ENCODE peak calls at places on chromosomes 2 and 18, in eight cellular contexts. N, O, I, U, V, H, Y and L are unnamed samples.

GRCh38 chr18:63119647-63120046 is 199.9 kb downstream of the BCL2 start:
- DNase-seq in Y (no peak), I (no peak), U (peak), H (no peak), V (peak), O (no peak), N (no peak), L (no peak)

GRCh38 chr18:62279561-62279960 is 45.5 kb upstream of the TNFRSF11A start:
- DNase-seq in V (no peak), I (no peak), N (no peak), O (no peak), Y (no peak), U (no peak), H (no peak), L (no peak)

GRCh38 chr2:7286120-7286519 is 368.9 kb downstream of the RNF144A start:
- DNase-seq in V (no peak), N (no peak), O (no peak), Y (no peak), H (no peak), I (no peak), U (no peak), L (no peak)

GRCh38 chr2:231334179-231334930 is 61.2 kb upstream of the B3GNT7 start:
- DNase-seq in I (no peak), V (no peak), H (no peak), O (no peak), N (no peak), Y (no peak), U (no peak), L (no peak)

GRCh38 chr2:118207889-118208288 is 119.6 kb downstream of the INSIG2 start:
- DNase-seq in Y (no peak), I (no peak), U (no peak), N (no peak), V (no peak), O (no peak), H (no peak), L (no peak)

GRCh38 chr2:127615511-127616166 is 30.3 kb upstream of the GPR17 start:
- DNase-seq in Y (no peak), U (no peak), O (no peak), I (no peak), N (no peak), V (no peak), H (no peak), L (peak)

GRCh38 chr2:240452471-240453256 is 17.2 kb downstream of the GPC1 start:
- DNase-seq in I (no peak), H (peak), O (peak), U (peak), Y (peak), V (peak), N (no peak), L (peak)

GRCh38 chr2:162257416-162257815 is 14.2 kb upstream of the FAP start:
- DNase-seq in H (no peak), O (no peak), Y (no peak), V (no peak), I (no peak), U (peak), N (no peak), L (no peak)

GRCh38 chr18:58552057-58552461 is 76.8 kb downstream of the ALPK2 start:
- DNase-seq in I (no peak), H (no peak), O (no peak), V (no peak), Y (no peak), N (no peak), U (peak), L (no peak)

GRCh38 chr18:25237571-25238267 is 114.2 kb downstream of the ZNF521 start:
- DNase-seq in I (no peak), Y (no peak), N (no peak), O (no peak), U (no peak), V (no peak), H (no peak), L (no peak)

GRCh38 chr2:180442860-180443644 is 436.0 kb upstream of the CWC22 start:
- DNase-seq in V (no peak), I (no peak), N (no peak), Y (no peak), H (no peak), U (no peak), O (no peak), L (no peak)

GRCh38 chr2:150939087-150939486 is 322.6 kb downstream of the RBM43 start:
- DNase-seq in H (no peak), Y (peak), O (no peak), N (no peak), I (no peak), U (no peak), V (no peak), L (no peak)

GRCh38 chr2:24182507-24182906 is 7.7 kb downstream of the FAM228A start:
- DNase-seq in U (no peak), H (no peak), Y (no peak), O (no peak), N (no peak), V (no peak), I (no peak), L (no peak)

GRCh38 chr2:198700330-198700729 is 757.4 kb downstream of the SATB2 start:
- DNase-seq in V (no peak), U (no peak), Y (no peak), N (no peak), H (no peak), O (no peak), I (no peak), L (no peak)

GRCh38 chr2:106304612-106305184 is 110.6 kb upstream of the UXS1 start:
- DNase-seq in I (no peak), O (no peak), V (no peak), Y (no peak), N (no peak), H (no peak), U (no peak), L (no peak)

GRCh38 chr2:53672881-53673522 is 94.6 kb upstream of the CHAC2 start:
- DNase-seq in N (peak), H (no peak), U (peak), I (no peak), V (no peak), O (no peak), Y (no peak), L (no peak)

GRCh38 chr2:239574434-239575156 is 173.8 kb upstream of the HDAC4 start:
- DNase-seq in V (no peak), N (no peak), I (no peak), Y (no peak), O (no peak), U (peak), H (no peak), L (no peak)

GRCh38 chr2:216743781-216744180 is 48.4 kb upstream of the IGFBP5 start:
- DNase-seq in O (no peak), U (peak), H (no peak), Y (no peak), V (no peak), I (no peak), N (no peak), L (no peak)

GRCh38 chr2:20666364-20667150 is at the start of gene GDF7:
- DNase-seq in Y (peak), N (no peak), I (no peak), H (no peak), O (peak), V (no peak), U (no peak), L (no peak)

GRCh38 chr18:22517356-22517755 is 99.6 kb upstream of the CTAGE1 start:
- DNase-seq in I (no peak), O (no peak), V (no peak), N (no peak), H (no peak), Y (peak), U (no peak), L (no peak)

GRCh38 chr18:79934311-79935097 is 16.9 kb downstream of the SLC66A2 start:
- DNase-seq in H (no peak), Y (peak), N (no peak), O (peak), I (no peak), V (no peak), U (no peak), L (peak)

GRCh38 chr2:47346669-47347068 is 56.3 kb upstream of the MSH2 start:
- DNase-seq in O (no peak), H (no peak), Y (no peak), I (no peak), N (no peak), V (no peak), U (no peak), L (no peak)

GRCh38 chr2:47346107-47346506 is 56.8 kb upstream of the MSH2 start:
- DNase-seq in N (no peak), U (no peak), V (no peak), Y (no peak), O (no peak), H (no peak), I (no peak), L (no peak)

GRCh38 chr2:47339745-47340541 is 63.0 kb upstream of the MSH2 start:
- DNase-seq in V (no peak), I (no peak), N (no peak), Y (no peak), U (peak), O (peak), H (no peak), L (no peak)

GRCh38 chr2:47345584-47345913 is 57.4 kb upstream of the MSH2 start:
- DNase-seq in I (no peak), H (no peak), Y (no peak), U (no peak), O (no peak), N (no peak), V (no peak), L (no peak)

GRCh38 chr2:47344890-47345583 is 57.9 kb upstream of the MSH2 start:
- DNase-seq in H (peak), V (peak), I (no peak), O (peak), N (no peak), Y (peak), U (peak), L (no peak)
- TF ChIP-seq CTCF in H (peak), V (peak), I (no peak), O (no peak), N (no peak), Y (no peak), U (no peak), L (peak)

GRCh38 chr18:46793565-46793964 is 36.7 kb upstream of the ST8SIA5 start:
- DNase-seq in H (no peak), I (no peak), O (no peak), Y (peak), V (peak), U (no peak), N (no peak), L (no peak)
- TF ChIP-seq CTCF in H (no peak), I (no peak), O (no peak), Y (no peak), V (peak), U (peak), N (no peak), L (peak)

DNA sequence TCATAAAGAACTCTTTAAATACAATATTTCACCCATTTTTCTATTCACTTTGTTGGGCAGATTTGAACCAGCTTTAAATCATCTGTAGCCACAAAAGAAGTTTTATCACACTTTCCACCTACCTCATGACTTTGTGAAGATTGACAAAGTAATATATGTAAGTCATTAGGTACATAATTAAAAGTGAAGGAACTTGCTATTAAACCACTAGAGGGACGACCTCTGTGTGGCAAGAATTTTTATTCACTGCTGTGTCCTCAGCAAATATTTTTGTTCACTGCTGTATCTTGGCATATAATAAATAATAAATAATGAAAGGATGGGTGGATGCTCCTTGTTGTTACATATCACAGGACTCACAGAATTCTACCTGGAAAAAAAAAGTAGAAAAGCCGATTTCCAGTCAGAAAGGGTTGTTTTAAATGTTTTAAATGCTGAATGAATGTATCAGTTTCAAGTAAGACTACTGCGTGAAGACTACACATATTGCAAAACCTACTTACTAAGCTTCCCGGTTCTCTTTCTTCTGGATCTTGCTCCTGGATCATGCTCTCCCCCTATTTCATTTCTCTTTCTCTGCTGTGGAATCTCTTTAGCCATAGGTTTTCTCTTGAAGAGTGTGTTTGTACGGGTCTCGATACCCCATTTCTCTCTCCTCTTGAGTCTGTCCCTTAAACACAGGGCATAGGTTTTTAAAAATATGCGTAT is 44.8 kb downstream of the KCMF1 start:
- DNase-seq in U (peak), O (no peak), V (no peak), N (no peak), I (no peak), Y (no peak), H (no peak), L (no peak)
- TF ChIP-seq CTCF in U (peak), O (no peak), V (no peak), N (no peak), I (no peak), Y (peak), H (peak), L (peak)

GRCh38 chr2:46988733-46989481 is 73.3 kb upstream of the MCFD2 start:
- DNase-seq in I (no peak), U (no peak), N (no peak), Y (peak), H (no peak), O (no peak), V (peak), L (no peak)
- TF ChIP-seq CTCF in I (no peak), U (peak), N (no peak), Y (peak), H (peak), O (no peak), V (peak), L (peak)

GRCh38 chr2:110114801-110115200 is 821 bp downstream of the MALL start:
- DNase-seq in N (no peak), V (no peak), I (no peak), Y (no peak), H (no peak), O (peak), U (no peak), L (no peak)

GRCh38 chr2:110114007-110114591 is 1.5 kb downstream of the MALL start:
- DNase-seq in U (no peak), I (no peak), Y (no peak), V (no peak), O (peak), H (no peak), N (no peak), L (no peak)

GRCh38 chr2:110120171-110121051 is 4.8 kb upstream of the MALL start:
- DNase-seq in I (no peak), H (no peak), V (no peak), N (no peak), O (no peak), U (no peak), Y (peak), L (no peak)

GRCh38 chr2:110115291-110116032 is at the start of gene MALL:
- DNase-seq in Y (peak), I (no peak), O (peak), N (no peak), U (no peak), V (no peak), H (peak), L (no peak)

GRCh38 chr2:110116033-110116710 is 550 bp upstream of the MALL start:
- DNase-seq in O (peak), V (no peak), H (no peak), N (no peak), U (peak), Y (peak), I (no peak), L (no peak)
- TF ChIP-seq CTCF in O (peak), V (peak), H (peak), N (peak), U (peak), Y (peak), I (no peak), L (peak)

GRCh38 chr2:1022178-1022577 is 71.5 kb downstream of the SNTG2 start:
- DNase-seq in V (no peak), O (no peak), H (no peak), I (no peak), N (no peak), U (no peak), Y (no peak), L (no peak)

GRCh38 chr2:1024981-1025380 is 74.3 kb downstream of the SNTG2 start:
- DNase-seq in H (no peak), O (no peak), V (no peak), Y (no peak), N (peak), U (peak), I (no peak), L (no peak)

GRCh38 chr2:1014802-1015201 is 64.2 kb downstream of the SNTG2 start:
- DNase-seq in U (no peak), O (no peak), H (no peak), Y (no peak), I (no peak), N (no peak), V (no peak), L (no peak)

DNA sequence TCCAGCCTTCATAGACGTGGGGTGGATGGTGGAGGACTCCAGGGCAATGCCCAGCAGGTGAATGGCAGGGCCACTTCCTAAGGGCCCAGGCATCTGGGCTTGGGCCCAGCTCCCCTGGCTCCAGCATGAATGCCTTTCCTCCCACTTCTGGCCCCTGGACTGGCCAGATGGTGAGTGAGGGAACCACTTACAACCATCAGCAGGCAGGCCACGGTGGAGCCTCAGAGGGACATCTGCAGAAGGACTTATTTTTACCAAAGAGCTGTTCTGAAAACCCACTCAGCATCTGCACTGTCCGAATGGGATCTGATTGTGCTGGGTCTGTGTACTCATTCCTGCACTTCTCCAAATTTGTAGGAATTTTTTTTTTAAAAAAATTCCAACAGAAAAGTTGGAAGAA is 69.6 kb downstream of the SNTG2 start:
- DNase-seq in Y (peak), U (no peak), O (no peak), V (no peak), N (no peak), I (no peak), H (no peak), L (no peak)
- TF ChIP-seq CTCF in Y (no peak), U (no peak), O (no peak), V (no peak), N (no peak), I (no peak), H (no peak), L (no peak)